ENCODE peak calls at places on chromosomes 6 and 20, in seven cellular contexts. One of them, this sample, is unnamed.

GRCh38 chr6:113457156-113457555 is 400.0 kb upstream of the MARCKS start:
- DNase-seq in tibial nerve: no peak
- DNase-seq in mesenchymal stem cell: peak
- DNase-seq in HepG2: no peak
- DNase-seq in fibroblast of lung: peak
- DNase-seq in AG04450: no peak
- DNase-seq in CD4-positive, alpha-beta T cell: no peak
- DNase-seq in this sample: no peak

GRCh38 chr6:137830562-137830961 is 36.5 kb upstream of the TNFAIP3 start:
- DNase-seq in tibial nerve: no peak
- DNase-seq in mesenchymal stem cell: no peak
- DNase-seq in HepG2: no peak
- DNase-seq in fibroblast of lung: peak
- DNase-seq in AG04450: no peak
- DNase-seq in CD4-positive, alpha-beta T cell: no peak
- DNase-seq in this sample: no peak

GRCh38 chr20:63177785-63178444 is 38.0 kb downstream of the YTHDF1 start:
- DNase-seq in tibial nerve: no peak
- DNase-seq in mesenchymal stem cell: peak
- DNase-seq in HepG2: no peak
- DNase-seq in fibroblast of lung: no peak
- DNase-seq in AG04450: no peak
- DNase-seq in CD4-positive, alpha-beta T cell: no peak
- DNase-seq in this sample: no peak

GRCh38 chr20:36555248-36555647 is 13.9 kb downstream of the MYL9 start:
- DNase-seq in tibial nerve: no peak
- DNase-seq in mesenchymal stem cell: no peak
- DNase-seq in HepG2: no peak
- DNase-seq in fibroblast of lung: no peak
- DNase-seq in AG04450: no peak
- DNase-seq in CD4-positive, alpha-beta T cell: no peak
- DNase-seq in this sample: no peak

GRCh38 chr6:159077123-159077522 is 32.3 kb upstream of the TAGAP start:
- DNase-seq in tibial nerve: no peak
- DNase-seq in mesenchymal stem cell: no peak
- DNase-seq in HepG2: no peak
- DNase-seq in fibroblast of lung: peak
- DNase-seq in AG04450: no peak
- DNase-seq in CD4-positive, alpha-beta T cell: no peak
- DNase-seq in this sample: no peak

GRCh38 chr6:22436134-22436533 is 133.2 kb upstream of the HDGFL1 start:
- DNase-seq in tibial nerve: no peak
- DNase-seq in mesenchymal stem cell: no peak
- DNase-seq in HepG2: no peak
- DNase-seq in fibroblast of lung: no peak
- DNase-seq in AG04450: no peak
- DNase-seq in CD4-positive, alpha-beta T cell: no peak
- DNase-seq in this sample: no peak

GRCh38 chr6:361411-362132 is 30.0 kb upstream of the IRF4 start:
- DNase-seq in tibial nerve: no peak
- DNase-seq in mesenchymal stem cell: no peak
- DNase-seq in HepG2: no peak
- DNase-seq in fibroblast of lung: no peak
- DNase-seq in AG04450: no peak
- DNase-seq in CD4-positive, alpha-beta T cell: no peak
- DNase-seq in this sample: no peak

GRCh38 chr6:72084992-72085569 is 198.7 kb downstream of the RIMS1 start:
- DNase-seq in tibial nerve: no peak
- DNase-seq in mesenchymal stem cell: peak
- DNase-seq in HepG2: no peak
- DNase-seq in fibroblast of lung: peak
- DNase-seq in AG04450: no peak
- DNase-seq in CD4-positive, alpha-beta T cell: no peak
- DNase-seq in this sample: no peak

GRCh38 chr20:58655328-58656094 is 4.4 kb downstream of the STX16 start:
- DNase-seq in tibial nerve: no peak
- DNase-seq in mesenchymal stem cell: no peak
- DNase-seq in HepG2: no peak
- DNase-seq in fibroblast of lung: no peak
- DNase-seq in AG04450: no peak
- DNase-seq in CD4-positive, alpha-beta T cell: no peak
- DNase-seq in this sample: no peak

GRCh38 chr20:23228912-23229311 is 121.7 kb upstream of the NXT1 start:
- DNase-seq in tibial nerve: no peak
- DNase-seq in mesenchymal stem cell: peak
- DNase-seq in HepG2: no peak
- DNase-seq in fibroblast of lung: peak
- DNase-seq in AG04450: peak
- DNase-seq in CD4-positive, alpha-beta T cell: no peak
- DNase-seq in this sample: no peak

GRCh38 chr6:136491674-136492235 is 58.5 kb downstream of the MAP7 start:
- DNase-seq in tibial nerve: no peak
- DNase-seq in mesenchymal stem cell: no peak
- DNase-seq in HepG2: no peak
- DNase-seq in fibroblast of lung: no peak
- DNase-seq in AG04450: no peak
- DNase-seq in CD4-positive, alpha-beta T cell: no peak
- DNase-seq in this sample: no peak

GRCh38 chr6:31203345-31203979 is 33.0 kb upstream of the POU5F1 start:
- DNase-seq in tibial nerve: no peak
- DNase-seq in mesenchymal stem cell: peak
- DNase-seq in HepG2: peak
- DNase-seq in fibroblast of lung: peak
- DNase-seq in AG04450: no peak
- DNase-seq in CD4-positive, alpha-beta T cell: peak
- DNase-seq in this sample: no peak

GRCh38 chr20:18001131-18001921 is 32.5 kb downstream of the MGME1 start:
- DNase-seq in tibial nerve: peak
- DNase-seq in mesenchymal stem cell: peak
- DNase-seq in HepG2: peak
- DNase-seq in fibroblast of lung: peak
- DNase-seq in AG04450: no peak
- DNase-seq in CD4-positive, alpha-beta T cell: no peak
- DNase-seq in this sample: no peak

GRCh38 chr6:168887621-168888020 is 366.0 kb downstream of the THBS2 start:
- DNase-seq in tibial nerve: no peak
- DNase-seq in mesenchymal stem cell: no peak
- DNase-seq in HepG2: no peak
- DNase-seq in fibroblast of lung: no peak
- DNase-seq in AG04450: no peak
- DNase-seq in CD4-positive, alpha-beta T cell: no peak
- DNase-seq in this sample: no peak

GRCh38 chr6:7761047-7761446 is 35.1 kb downstream of the BMP6 start:
- DNase-seq in tibial nerve: no peak
- DNase-seq in mesenchymal stem cell: peak
- DNase-seq in HepG2: no peak
- DNase-seq in fibroblast of lung: peak
- DNase-seq in AG04450: no peak
- DNase-seq in CD4-positive, alpha-beta T cell: no peak
- DNase-seq in this sample: no peak

GRCh38 chr6:89475634-89476033 is 42.7 kb downstream of the ANKRD6 start:
- DNase-seq in tibial nerve: no peak
- DNase-seq in mesenchymal stem cell: peak
- DNase-seq in HepG2: peak
- DNase-seq in fibroblast of lung: peak
- DNase-seq in AG04450: no peak
- DNase-seq in CD4-positive, alpha-beta T cell: no peak
- DNase-seq in this sample: no peak

GRCh38 chr6:41813956-41814355 is 26.5 kb downstream of the TOMM6 start:
- DNase-seq in tibial nerve: no peak
- DNase-seq in mesenchymal stem cell: no peak
- DNase-seq in HepG2: no peak
- DNase-seq in fibroblast of lung: no peak
- DNase-seq in AG04450: no peak
- DNase-seq in CD4-positive, alpha-beta T cell: no peak
- DNase-seq in this sample: no peak

GRCh38 chr20:21238400-21238799 is 64.7 kb upstream of the XRN2 start:
- DNase-seq in tibial nerve: no peak
- DNase-seq in mesenchymal stem cell: no peak
- DNase-seq in HepG2: no peak
- DNase-seq in fibroblast of lung: no peak
- DNase-seq in AG04450: no peak
- DNase-seq in CD4-positive, alpha-beta T cell: no peak
- DNase-seq in this sample: no peak

GRCh38 chr6:36098253-36098919 is 31.9 kb upstream of the MAPK13 start:
- DNase-seq in tibial nerve: no peak
- DNase-seq in mesenchymal stem cell: no peak
- DNase-seq in HepG2: no peak
- DNase-seq in fibroblast of lung: no peak
- DNase-seq in AG04450: no peak
- DNase-seq in CD4-positive, alpha-beta T cell: no peak
- DNase-seq in this sample: no peak

GRCh38 chr20:13486694-13487093 is 152.0 kb downstream of the TASP1 start:
- DNase-seq in tibial nerve: no peak
- DNase-seq in mesenchymal stem cell: no peak
- DNase-seq in HepG2: no peak
- DNase-seq in fibroblast of lung: no peak
- DNase-seq in AG04450: no peak
- DNase-seq in CD4-positive, alpha-beta T cell: no peak
- DNase-seq in this sample: no peak

GRCh38 chr20:39395478-39396291 is 433.5 kb downstream of the DHX35 start:
- DNase-seq in tibial nerve: no peak
- DNase-seq in mesenchymal stem cell: no peak
- DNase-seq in HepG2: no peak
- DNase-seq in fibroblast of lung: no peak
- DNase-seq in AG04450: no peak
- DNase-seq in CD4-positive, alpha-beta T cell: no peak
- DNase-seq in this sample: no peak

GRCh38 chr6:33988121-33989015 is 157.5 kb downstream of the GRM4 start:
- DNase-seq in tibial nerve: no peak
- DNase-seq in mesenchymal stem cell: no peak
- DNase-seq in HepG2: peak
- DNase-seq in fibroblast of lung: no peak
- DNase-seq in AG04450: no peak
- DNase-seq in CD4-positive, alpha-beta T cell: no peak
- DNase-seq in this sample: no peak

GRCh38 chr20:41074441-41074840 is 45.8 kb downstream of the TOP1 start:
- DNase-seq in tibial nerve: no peak
- DNase-seq in mesenchymal stem cell: peak
- DNase-seq in HepG2: no peak
- DNase-seq in fibroblast of lung: no peak
- DNase-seq in AG04450: no peak
- DNase-seq in CD4-positive, alpha-beta T cell: no peak
- DNase-seq in this sample: no peak

GRCh38 chr20:41072919-41073318 is 44.3 kb downstream of the TOP1 start:
- DNase-seq in tibial nerve: no peak
- DNase-seq in mesenchymal stem cell: no peak
- DNase-seq in HepG2: no peak
- DNase-seq in fibroblast of lung: no peak
- DNase-seq in AG04450: no peak
- DNase-seq in CD4-positive, alpha-beta T cell: no peak
- DNase-seq in this sample: no peak

GRCh38 chr20:41076776-41077175 is 48.2 kb downstream of the TOP1 start:
- DNase-seq in tibial nerve: no peak
- DNase-seq in mesenchymal stem cell: no peak
- DNase-seq in HepG2: no peak
- DNase-seq in fibroblast of lung: no peak
- DNase-seq in AG04450: no peak
- DNase-seq in CD4-positive, alpha-beta T cell: no peak
- DNase-seq in this sample: no peak

DNA sequence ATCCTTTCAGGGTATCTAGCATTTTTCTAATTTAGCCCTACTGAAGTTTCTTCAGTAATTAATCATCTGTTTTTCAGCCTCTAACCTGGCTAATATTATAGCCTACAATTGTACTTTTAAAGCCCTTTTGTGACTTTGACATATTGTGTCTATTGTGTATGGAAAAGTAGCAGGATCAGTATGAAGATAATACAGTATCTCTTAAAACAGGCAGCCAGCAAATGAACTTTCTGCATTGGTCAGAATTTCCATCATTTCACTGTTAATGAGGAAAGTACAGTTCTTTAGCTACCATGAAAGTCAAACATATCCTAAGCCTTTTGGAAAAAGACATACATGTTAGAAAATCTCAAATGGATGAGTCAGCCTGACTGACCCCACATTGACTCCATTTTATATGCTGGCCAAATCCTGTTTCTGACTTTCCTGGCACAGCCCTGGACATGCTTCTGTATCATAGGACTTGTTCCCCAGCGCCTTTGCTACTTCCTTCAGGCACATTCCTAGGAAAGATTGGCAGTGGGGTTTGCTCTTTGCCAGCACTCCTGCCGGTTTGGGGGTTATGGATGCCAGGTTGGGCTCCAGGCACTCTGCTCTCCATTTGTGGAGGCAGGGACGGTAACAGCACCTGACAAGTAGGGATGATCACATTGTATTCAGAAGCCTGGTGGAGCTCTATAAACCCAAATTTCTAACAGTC is 43.6 kb downstream of the TOP1 start:
- DNase-seq in tibial nerve: no peak
- DNase-seq in mesenchymal stem cell: peak
- DNase-seq in HepG2: no peak
- DNase-seq in fibroblast of lung: peak
- DNase-seq in AG04450: no peak
- DNase-seq in CD4-positive, alpha-beta T cell: no peak
- DNase-seq in this sample: no peak
- H3K27ac ChIP-seq in tibial nerve: no peak
- H3K27ac ChIP-seq in mesenchymal stem cell: peak
- H3K27ac ChIP-seq in HepG2: no peak
- H3K27ac ChIP-seq in fibroblast of lung: peak
- H3K27ac ChIP-seq in AG04450: peak
- H3K27ac ChIP-seq in CD4-positive, alpha-beta T cell: no peak
- H3K27ac ChIP-seq in this sample: no peak

GRCh38 chr6:38345586-38345985 is 294.1 kb downstream of the BTBD9 start:
- DNase-seq in tibial nerve: no peak
- DNase-seq in mesenchymal stem cell: no peak
- DNase-seq in HepG2: no peak
- DNase-seq in fibroblast of lung: peak
- DNase-seq in AG04450: no peak
- DNase-seq in CD4-positive, alpha-beta T cell: no peak
- DNase-seq in this sample: no peak
- H3K27ac ChIP-seq in tibial nerve: no peak
- H3K27ac ChIP-seq in mesenchymal stem cell: peak
- H3K27ac ChIP-seq in HepG2: no peak
- H3K27ac ChIP-seq in fibroblast of lung: no peak
- H3K27ac ChIP-seq in AG04450: no peak
- H3K27ac ChIP-seq in CD4-positive, alpha-beta T cell: no peak
- H3K27ac ChIP-seq in this sample: no peak

GRCh38 chr20:54019127-54019526 is 51.3 kb downstream of the BCAS1 start:
- DNase-seq in tibial nerve: no peak
- DNase-seq in mesenchymal stem cell: no peak
- DNase-seq in HepG2: no peak
- DNase-seq in fibroblast of lung: no peak
- DNase-seq in AG04450: no peak
- DNase-seq in CD4-positive, alpha-beta T cell: no peak
- DNase-seq in this sample: no peak
- H3K27ac ChIP-seq in tibial nerve: no peak
- H3K27ac ChIP-seq in mesenchymal stem cell: no peak
- H3K27ac ChIP-seq in HepG2: no peak
- H3K27ac ChIP-seq in fibroblast of lung: no peak
- H3K27ac ChIP-seq in AG04450: no peak
- H3K27ac ChIP-seq in CD4-positive, alpha-beta T cell: no peak
- H3K27ac ChIP-seq in this sample: no peak

DNA sequence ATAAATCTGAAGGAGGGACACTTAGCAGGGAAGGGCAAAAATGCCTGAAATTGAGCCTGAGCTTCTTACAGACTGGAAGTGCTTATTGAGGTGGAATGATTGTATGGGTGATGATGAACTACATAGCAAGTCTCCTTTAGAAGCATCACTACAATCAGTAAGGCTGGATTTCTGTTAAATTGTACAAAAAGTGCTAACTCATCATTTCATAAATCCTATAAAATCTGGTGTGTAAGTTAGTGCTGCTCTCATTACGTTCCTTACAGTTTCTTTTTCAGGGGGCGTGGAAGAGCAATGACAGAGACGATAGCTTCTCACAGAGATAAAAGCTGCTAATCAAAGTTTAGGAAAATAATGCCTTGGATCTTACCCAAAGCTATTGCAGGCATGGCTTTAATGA is 409.2 kb upstream of the RUNX2 start:
- DNase-seq in tibial nerve: no peak
- DNase-seq in mesenchymal stem cell: no peak
- DNase-seq in HepG2: no peak
- DNase-seq in fibroblast of lung: peak
- DNase-seq in AG04450: no peak
- DNase-seq in CD4-positive, alpha-beta T cell: no peak
- DNase-seq in this sample: no peak
- H3K27ac ChIP-seq in tibial nerve: no peak
- H3K27ac ChIP-seq in mesenchymal stem cell: no peak
- H3K27ac ChIP-seq in HepG2: no peak
- H3K27ac ChIP-seq in fibroblast of lung: no peak
- H3K27ac ChIP-seq in AG04450: no peak
- H3K27ac ChIP-seq in CD4-positive, alpha-beta T cell: no peak
- H3K27ac ChIP-seq in this sample: no peak